ENCODE peak calls at places on chromosomes 7 and 10, in four cellular contexts. P is K562, C is upper lobe of left lung, T is GM12878. W is an unnamed sample. For H3K4me1, the result is how much of the 10 kb centered on the place peaks cover.

GRCh38 chr7:142791502-142791901 is 20.7 kb downstream of the PRSS2 start:
- ATAC-seq in P (no peak), C (no peak), T (no peak), W (no peak)

GRCh38 chr10:14074062-14074884 is 256.5 kb downstream of the FRMD4A start:
- ATAC-seq in P (no peak), C (peak), T (no peak), W (peak)

GRCh38 chr10:70584941-70585544 is 17.5 kb downstream of the PRF1 start:
- ATAC-seq in P (peak), C (peak), T (peak), W (no peak)

GRCh38 chr7:26345202-26345601 is 53.5 kb downstream of the SNX10 start:
- ATAC-seq in P (no peak), C (no peak), T (no peak), W (no peak)

GRCh38 chr10:124026337-124026939 is 67.0 kb downstream of the CHST15 start:
- ATAC-seq in P (no peak), C (no peak), T (no peak), W (no peak)

GRCh38 chr10:128095023-128095752 is 31.0 kb downstream of the MKI67 start:
- ATAC-seq in P (peak), C (no peak), T (peak), W (no peak)

GRCh38 chr7:23598321-23598720 is 1.1 kb downstream of the CCDC126 start:
- ATAC-seq in P (no peak), C (no peak), T (no peak), W (no peak)

GRCh38 chr7:11751315-11751714 is 80.7 kb downstream of the THSD7A start:
- ATAC-seq in P (no peak), C (no peak), T (no peak), W (no peak)

GRCh38 chr7:47046949-47047348 is 535.0 kb downstream of the TNS3 start:
- ATAC-seq in P (no peak), C (no peak), T (no peak), W (no peak)

GRCh38 chr10:72292223-72292691 is 18.5 kb downstream of the DDIT4 start:
- ATAC-seq in P (no peak), C (no peak), T (peak), W (no peak)

GRCh38 chr10:113264333-113265131 is 288.3 kb upstream of the HABP2 start:
- ATAC-seq in P (no peak), C (no peak), T (no peak), W (no peak)

GRCh38 chr10:44462338-44462914 is 77.5 kb upstream of the CXCL12 start:
- ATAC-seq in P (no peak), C (no peak), T (no peak), W (no peak)

GRCh38 chr10:943334-944033 is 12.0 kb upstream of the LARP4B start:
- ATAC-seq in P (no peak), C (no peak), T (peak), W (no peak)

GRCh38 chr10:88114368-88114767 is 250.9 kb downstream of the PTEN start:
- ATAC-seq in P (peak), C (peak), T (peak), W (no peak)

GRCh38 chr10:75015440-75015839 is 96.0 kb upstream of the SAMD8 start:
- ATAC-seq in P (no peak), C (no peak), T (no peak), W (no peak)

GRCh38 chr10:75016290-75016689 is 95.2 kb upstream of the SAMD8 start:
- ATAC-seq in P (no peak), C (no peak), T (no peak), W (no peak)

GRCh38 chr10:75013522-75013921 is 97.9 kb upstream of the SAMD8 start:
- ATAC-seq in P (no peak), C (no peak), T (peak), W (no peak)

GRCh38 chr10:75013007-75013406 is 98.4 kb upstream of the SAMD8 start:
- ATAC-seq in P (peak), C (peak), T (peak), W (no peak)

DNA sequence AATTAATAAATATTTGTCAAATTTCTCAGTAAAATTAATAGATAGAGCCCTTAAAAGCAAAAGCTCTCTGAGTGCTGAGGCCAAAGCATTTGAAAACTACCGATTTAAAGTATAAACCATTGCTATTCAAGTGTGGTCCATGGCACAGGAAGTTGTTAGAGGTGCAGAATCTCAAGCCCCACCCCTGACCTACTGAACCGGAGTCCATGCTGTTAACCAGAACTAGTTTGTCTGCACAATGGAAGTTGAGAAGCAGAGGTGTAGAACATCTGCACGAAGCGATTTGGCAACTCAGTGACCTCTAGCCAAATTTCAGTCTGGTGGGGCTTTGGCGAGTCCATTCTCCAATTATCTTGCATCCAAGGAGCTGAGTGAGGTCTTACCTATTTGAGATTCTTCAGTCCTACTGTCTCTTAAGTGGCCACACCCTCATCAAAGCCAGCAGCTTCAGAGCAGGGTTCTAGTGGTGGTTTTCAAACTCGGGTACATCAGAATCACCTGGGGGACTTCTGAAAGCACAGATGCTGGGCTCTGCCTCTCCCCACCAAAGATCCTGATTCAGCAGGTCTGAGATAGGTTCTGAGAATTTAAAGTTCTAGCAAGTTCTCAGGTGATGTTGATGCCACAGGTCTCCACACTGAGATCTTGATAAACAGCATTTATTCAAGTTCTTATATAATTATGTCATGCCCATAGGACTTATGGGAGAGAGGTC is 96.8 kb upstream of the SAMD8 start:
- ATAC-seq in P (no peak), C (no peak), T (peak), W (no peak)
- H3K4me1 ChIP-seq in P (under half), C (under half), T (half or more), W (half or more)

GRCh38 chr7:130940907-130941306 is 206.9 kb upstream of the KLF14 start:
- ATAC-seq in P (peak), C (no peak), T (no peak), W (no peak)
- H3K4me3 ChIP-seq in P (peak), C (peak), T (no peak), W (peak)

DNA sequence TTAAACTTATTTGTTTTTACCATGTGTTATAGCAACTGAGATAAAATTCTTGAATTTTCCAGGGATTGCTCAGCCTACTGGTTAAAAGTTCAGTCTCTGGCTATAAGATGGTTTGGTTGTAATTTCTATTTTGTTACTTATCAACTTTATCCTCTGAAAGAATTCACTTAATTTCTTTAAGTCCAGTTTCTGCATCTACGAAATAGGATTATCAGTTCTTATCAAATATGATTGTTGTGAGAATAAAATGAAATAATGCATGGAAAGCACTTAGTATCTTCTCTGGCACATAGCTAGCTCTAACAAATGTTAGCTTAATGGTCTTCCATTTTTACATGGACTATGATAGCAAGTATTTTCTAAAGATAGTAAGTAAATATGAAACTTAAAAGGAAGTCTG is 53.3 kb downstream of the SEMA3D start:
- ATAC-seq in P (no peak), C (no peak), T (no peak), W (no peak)
- TF ChIP-seq EP300 in P (no peak), C (no peak), T (no peak), W (no peak)

GRCh38 chr10:119256030-119256429 is 48.7 kb downstream of the GRK5 start:
- ATAC-seq in P (no peak), C (no peak), T (no peak), W (no peak)
- H3K4me1 ChIP-seq in P (under half), C (under half), T (under half), W (under half)

W was measured in gastroesophageal sphincter.